ENCODE peak calls at places on chromosomes 1 and 21, in seven cellular contexts. One of them, this sample, is unnamed.

GRCh38 chr1:198620951-198621824 is 17.7 kb upstream of the PTPRC start:
- DNase-seq in vagina: no peak
- DNase-seq in IMR-90: no peak
- DNase-seq in AG04450: no peak
- DNase-seq in neural progenitor cell: no peak
- DNase-seq in lower lobe of right lung: peak; percentile 42
- DNase-seq in GM12865: peak; percentile 93
- DNase-seq in this sample: peak; percentile 74

GRCh38 chr1:210250998-210251679 is 18.5 kb downstream of the SERTAD4 start:
- DNase-seq in vagina: no peak
- DNase-seq in IMR-90: no peak
- DNase-seq in AG04450: no peak
- DNase-seq in neural progenitor cell: peak; percentile 86
- DNase-seq in lower lobe of right lung: peak; percentile 62
- DNase-seq in GM12865: peak; percentile 29
- DNase-seq in this sample: no peak

GRCh38 chr21:35512321-35512720 is 463.2 kb upstream of the RUNX1 start:
- DNase-seq in vagina: no peak
- DNase-seq in IMR-90: peak; percentile 31
- DNase-seq in AG04450: no peak
- DNase-seq in neural progenitor cell: no peak
- DNase-seq in lower lobe of right lung: no peak
- DNase-seq in GM12865: no peak
- DNase-seq in this sample: no peak

GRCh38 chr1:29685387-29685786 is 449.1 kb downstream of the PTPRU start:
- DNase-seq in vagina: peak; percentile 88
- DNase-seq in IMR-90: no peak
- DNase-seq in AG04450: no peak
- DNase-seq in neural progenitor cell: no peak
- DNase-seq in lower lobe of right lung: no peak
- DNase-seq in GM12865: no peak
- DNase-seq in this sample: no peak

GRCh38 chr1:154431586-154432373 is 26.6 kb downstream of the IL6R start:
- DNase-seq in vagina: no peak
- DNase-seq in IMR-90: peak; percentile 99
- DNase-seq in AG04450: peak; percentile 79
- DNase-seq in neural progenitor cell: no peak
- DNase-seq in lower lobe of right lung: no peak
- DNase-seq in GM12865: no peak
- DNase-seq in this sample: peak; percentile 96

GRCh38 chr1:98949606-98950005 is 55.1 kb downstream of the PLPPR5 start:
- DNase-seq in vagina: no peak
- DNase-seq in IMR-90: no peak
- DNase-seq in AG04450: no peak
- DNase-seq in neural progenitor cell: peak; percentile 28
- DNase-seq in lower lobe of right lung: no peak
- DNase-seq in GM12865: no peak
- DNase-seq in this sample: no peak

GRCh38 chr1:186175588-186175987 is 199.5 kb downstream of the TPR start:
- DNase-seq in vagina: no peak
- DNase-seq in IMR-90: no peak
- DNase-seq in AG04450: no peak
- DNase-seq in neural progenitor cell: peak; percentile 41
- DNase-seq in lower lobe of right lung: no peak
- DNase-seq in GM12865: no peak
- DNase-seq in this sample: no peak

GRCh38 chr1:233614173-233614742 is 352 bp downstream of the KCNK1 start:
- DNase-seq in vagina: no peak
- DNase-seq in IMR-90: peak; percentile 19
- DNase-seq in AG04450: no peak
- DNase-seq in neural progenitor cell: peak; percentile 55
- DNase-seq in lower lobe of right lung: peak; percentile 51
- DNase-seq in GM12865: peak; percentile 78
- DNase-seq in this sample: no peak

GRCh38 chr1:50368179-50369007 is 54.9 kb downstream of the DMRTA2 start:
- DNase-seq in vagina: no peak
- DNase-seq in IMR-90: peak; percentile 6
- DNase-seq in AG04450: no peak
- DNase-seq in neural progenitor cell: peak; percentile 63
- DNase-seq in lower lobe of right lung: no peak
- DNase-seq in GM12865: peak; percentile 30
- DNase-seq in this sample: no peak

GRCh38 chr1:30476911-30477459 is 246.4 kb downstream of the MATN1 start:
- DNase-seq in vagina: no peak
- DNase-seq in IMR-90: no peak
- DNase-seq in AG04450: no peak
- DNase-seq in neural progenitor cell: no peak
- DNase-seq in lower lobe of right lung: no peak
- DNase-seq in GM12865: no peak
- DNase-seq in this sample: no peak

GRCh38 chr1:161200421-161200991 is 1.7 kb upstream of the ADAMTS4 start:
- DNase-seq in vagina: no peak
- DNase-seq in IMR-90: no peak
- DNase-seq in AG04450: no peak
- DNase-seq in neural progenitor cell: peak; percentile 42
- DNase-seq in lower lobe of right lung: no peak
- DNase-seq in GM12865: no peak
- DNase-seq in this sample: no peak

GRCh38 chr1:117336087-117336817 is 31.0 kb upstream of the MAN1A2 start:
- DNase-seq in vagina: no peak
- DNase-seq in IMR-90: peak; percentile 46
- DNase-seq in AG04450: no peak
- DNase-seq in neural progenitor cell: peak; percentile 41
- DNase-seq in lower lobe of right lung: no peak
- DNase-seq in GM12865: no peak
- DNase-seq in this sample: no peak

GRCh38 chr1:156857532-156857931 is 1.4 kb downstream of the INSRR start:
- DNase-seq in vagina: no peak
- DNase-seq in IMR-90: no peak
- DNase-seq in AG04450: no peak
- DNase-seq in neural progenitor cell: no peak
- DNase-seq in lower lobe of right lung: no peak
- DNase-seq in GM12865: no peak
- DNase-seq in this sample: no peak

GRCh38 chr1:60388092-60388987 is 314.8 kb upstream of the C1orf87 start:
- DNase-seq in vagina: no peak
- DNase-seq in IMR-90: no peak
- DNase-seq in AG04450: no peak
- DNase-seq in neural progenitor cell: no peak
- DNase-seq in lower lobe of right lung: no peak
- DNase-seq in GM12865: no peak
- DNase-seq in this sample: no peak

GRCh38 chr1:3857791-3858129 is 484 bp downstream of the DFFB start:
- DNase-seq in vagina: no peak
- DNase-seq in IMR-90: no peak
- DNase-seq in AG04450: no peak
- DNase-seq in neural progenitor cell: no peak
- DNase-seq in lower lobe of right lung: no peak
- DNase-seq in GM12865: no peak
- DNase-seq in this sample: no peak

GRCh38 chr1:155379180-155379876 is 58.6 kb downstream of the RUSC1 start:
- DNase-seq in vagina: no peak
- DNase-seq in IMR-90: peak; percentile 74
- DNase-seq in AG04450: no peak
- DNase-seq in neural progenitor cell: no peak
- DNase-seq in lower lobe of right lung: no peak
- DNase-seq in GM12865: no peak
- DNase-seq in this sample: no peak

GRCh38 chr1:36092166-36092797 is 3.6 kb downstream of the ADPRS start:
- DNase-seq in vagina: no peak
- DNase-seq in IMR-90: no peak
- DNase-seq in AG04450: no peak
- DNase-seq in neural progenitor cell: no peak
- DNase-seq in lower lobe of right lung: no peak
- DNase-seq in GM12865: no peak
- DNase-seq in this sample: no peak

GRCh38 chr1:22737374-22738068 is 26.9 kb downstream of the EPHB2 start:
- DNase-seq in vagina: no peak
- DNase-seq in IMR-90: no peak
- DNase-seq in AG04450: no peak
- DNase-seq in neural progenitor cell: no peak
- DNase-seq in lower lobe of right lung: no peak
- DNase-seq in GM12865: no peak
- DNase-seq in this sample: no peak

GRCh38 chr1:112904831-112905227 is 51.2 kb downstream of the SLC16A1 start:
- DNase-seq in vagina: no peak
- DNase-seq in IMR-90: no peak
- DNase-seq in AG04450: no peak
- DNase-seq in neural progenitor cell: no peak
- DNase-seq in lower lobe of right lung: peak; percentile 73
- DNase-seq in GM12865: no peak
- DNase-seq in this sample: no peak

GRCh38 chr1:56060901-56061300 is 518.5 kb downstream of the PLPP3 start:
- DNase-seq in vagina: no peak
- DNase-seq in IMR-90: peak; percentile 82
- DNase-seq in AG04450: peak; percentile 69
- DNase-seq in neural progenitor cell: no peak
- DNase-seq in lower lobe of right lung: no peak
- DNase-seq in GM12865: no peak
- DNase-seq in this sample: no peak

GRCh38 chr1:50279622-50280320 is 143.5 kb downstream of the DMRTA2 start:
- DNase-seq in vagina: no peak
- DNase-seq in IMR-90: peak; percentile 1
- DNase-seq in AG04450: no peak
- DNase-seq in neural progenitor cell: peak; percentile 31
- DNase-seq in lower lobe of right lung: no peak
- DNase-seq in GM12865: peak; percentile 10
- DNase-seq in this sample: no peak

GRCh38 chr21:42654913-42655796 is 1.7 kb downstream of the PDE9A start:
- DNase-seq in vagina: no peak
- DNase-seq in IMR-90: no peak
- DNase-seq in AG04450: no peak
- DNase-seq in neural progenitor cell: no peak
- DNase-seq in lower lobe of right lung: no peak
- DNase-seq in GM12865: no peak
- DNase-seq in this sample: no peak

GRCh38 chr1:178733972-178734371 is 8.9 kb downstream of the RALGPS2 start:
- DNase-seq in vagina: no peak
- DNase-seq in IMR-90: no peak
- DNase-seq in AG04450: no peak
- DNase-seq in neural progenitor cell: no peak
- DNase-seq in lower lobe of right lung: no peak
- DNase-seq in GM12865: no peak
- DNase-seq in this sample: no peak

GRCh38 chr1:1438531-1439381 is 3.3 kb downstream of the VWA1 start:
- DNase-seq in vagina: no peak
- DNase-seq in IMR-90: no peak
- DNase-seq in AG04450: no peak
- DNase-seq in neural progenitor cell: no peak
- DNase-seq in lower lobe of right lung: no peak
- DNase-seq in GM12865: no peak
- DNase-seq in this sample: no peak

GRCh38 chr1:1439550-1440261 is 4.2 kb downstream of the VWA1 start:
- DNase-seq in vagina: no peak
- DNase-seq in IMR-90: no peak
- DNase-seq in AG04450: no peak
- DNase-seq in neural progenitor cell: no peak
- DNase-seq in lower lobe of right lung: no peak
- DNase-seq in GM12865: no peak
- DNase-seq in this sample: no peak

GRCh38 chr1:1437033-1437903 is 1.8 kb downstream of the VWA1 start:
- DNase-seq in vagina: no peak
- DNase-seq in IMR-90: no peak
- DNase-seq in AG04450: no peak
- DNase-seq in neural progenitor cell: no peak
- DNase-seq in lower lobe of right lung: no peak
- DNase-seq in GM12865: no peak
- DNase-seq in this sample: no peak

GRCh38 chr1:1436634-1437032 is 1.1 kb downstream of the VWA1 start:
- DNase-seq in vagina: no peak
- DNase-seq in IMR-90: no peak
- DNase-seq in AG04450: no peak
- DNase-seq in neural progenitor cell: no peak
- DNase-seq in lower lobe of right lung: no peak
- DNase-seq in GM12865: no peak
- DNase-seq in this sample: no peak

GRCh38 chr1:1437904-1438376 is 2.5 kb downstream of the VWA1 start:
- DNase-seq in vagina: no peak
- DNase-seq in IMR-90: no peak
- DNase-seq in AG04450: no peak
- DNase-seq in neural progenitor cell: no peak
- DNase-seq in lower lobe of right lung: peak; percentile 69
- DNase-seq in GM12865: no peak
- DNase-seq in this sample: peak; percentile 20
- TF ChIP-seq CTCF in vagina: no peak
- TF ChIP-seq CTCF in IMR-90: no peak
- TF ChIP-seq CTCF in AG04450: no peak
- TF ChIP-seq CTCF in neural progenitor cell: no peak
- TF ChIP-seq CTCF in lower lobe of right lung: no peak
- TF ChIP-seq CTCF in GM12865: no peak
- TF ChIP-seq CTCF in this sample: peak; percentile 22

GRCh38 chr1:228838717-228839500 is 103.6 kb downstream of the RHOU start:
- DNase-seq in vagina: no peak
- DNase-seq in IMR-90: peak; percentile 78
- DNase-seq in AG04450: peak; percentile 15
- DNase-seq in neural progenitor cell: no peak
- DNase-seq in lower lobe of right lung: no peak
- DNase-seq in GM12865: no peak
- DNase-seq in this sample: no peak
- H3K4me3 ChIP-seq in vagina: no peak overlapping the region
- H3K4me3 ChIP-seq in IMR-90: no peak overlapping the region
- H3K4me3 ChIP-seq in AG04450: no peak overlapping the region
- H3K4me3 ChIP-seq in neural progenitor cell: no peak overlapping the region
- H3K4me3 ChIP-seq in lower lobe of right lung: no peak overlapping the region
- H3K4me3 ChIP-seq in GM12865: no peak overlapping the region
- H3K4me3 ChIP-seq in this sample: no peak overlapping the region

DNA sequence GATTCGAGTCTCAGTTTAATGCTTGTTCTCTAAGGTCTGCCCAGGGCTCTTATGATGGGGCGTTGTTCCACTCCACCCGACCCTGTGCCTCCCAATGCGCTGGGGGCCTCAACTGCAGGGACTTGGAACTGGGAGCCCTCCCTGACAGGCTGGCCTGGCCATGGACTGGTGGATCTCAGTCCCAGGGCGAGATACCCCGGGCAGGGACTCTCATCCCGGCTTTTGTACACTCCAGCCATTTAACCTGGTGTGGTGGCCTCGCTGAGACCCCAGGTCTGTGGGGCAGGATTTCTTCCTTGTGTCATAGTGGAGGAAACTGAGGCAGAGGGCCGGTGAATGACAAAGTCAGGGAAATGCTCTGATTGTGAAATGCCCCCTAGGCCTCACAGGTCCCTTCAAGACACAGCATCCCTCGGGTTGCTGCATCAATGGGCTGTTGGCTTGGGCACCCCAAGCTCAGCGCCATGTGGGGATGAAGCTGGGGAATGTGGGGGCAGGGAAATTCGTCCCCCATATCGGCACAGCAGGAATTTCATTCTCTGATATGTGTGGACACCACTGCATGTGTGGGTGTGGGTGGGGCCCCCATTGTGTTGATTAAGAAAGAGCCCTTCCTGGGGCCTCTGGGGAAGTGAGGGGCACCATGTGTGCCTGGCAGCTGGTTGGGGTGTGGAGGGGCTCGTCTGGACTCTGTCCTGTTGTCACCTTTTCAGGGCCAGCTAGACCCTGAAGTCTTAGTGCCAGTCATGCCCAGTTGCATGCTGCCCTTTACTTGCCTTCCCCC is 19.9 kb upstream of the ZNF678 start:
- DNase-seq in vagina: no peak
- DNase-seq in IMR-90: no peak
- DNase-seq in AG04450: no peak
- DNase-seq in neural progenitor cell: no peak
- DNase-seq in lower lobe of right lung: no peak
- DNase-seq in GM12865: no peak
- DNase-seq in this sample: no peak
- TF ChIP-seq CTCF in vagina: no peak
- TF ChIP-seq CTCF in IMR-90: no peak
- TF ChIP-seq CTCF in AG04450: no peak
- TF ChIP-seq CTCF in neural progenitor cell: no peak
- TF ChIP-seq CTCF in lower lobe of right lung: no peak
- TF ChIP-seq CTCF in GM12865: no peak
- TF ChIP-seq CTCF in this sample: no peak

GRCh38 chr1:16380868-16381267 is 13.8 kb downstream of the SZRD1 start:
- DNase-seq in vagina: no peak
- DNase-seq in IMR-90: no peak
- DNase-seq in AG04450: no peak
- DNase-seq in neural progenitor cell: no peak
- DNase-seq in lower lobe of right lung: no peak
- DNase-seq in GM12865: no peak
- DNase-seq in this sample: no peak
- H3K4me3 ChIP-seq in vagina: no peak overlapping the region
- H3K4me3 ChIP-seq in IMR-90: no peak overlapping the region
- H3K4me3 ChIP-seq in AG04450: no peak overlapping the region
- H3K4me3 ChIP-seq in neural progenitor cell: no peak overlapping the region
- H3K4me3 ChIP-seq in lower lobe of right lung: no peak overlapping the region
- H3K4me3 ChIP-seq in GM12865: no peak overlapping the region
- H3K4me3 ChIP-seq in this sample: no peak overlapping the region